ENCODE peak calls at places on chromosome 18, in nine cellular contexts. O, J, N, S, L, Z, B, P and X are unnamed samples.

GRCh38 chr18:8229786-8230185 is 379.5 kb upstream of the RAB12 start:
- DNase-seq in O (no peak), Z (no peak), L (no peak), J (no peak), P (no peak), S (no peak), B (no peak), N (no peak), X (no peak)

GRCh38 chr18:11387880-11388279 is 221.5 kb upstream of the SLC35G4 start:
- DNase-seq in Z (no peak), B (peak; percentile 24), N (peak; percentile 63), J (no peak), O (no peak), P (no peak), L (peak; percentile 8), S (no peak), X (peak; percentile 10)

GRCh38 chr18:61581578-61582204 is 248.5 kb downstream of the CDH20 start:
- DNase-seq in L (peak; percentile 62), S (peak; percentile 54), B (peak; percentile 63), Z (peak; percentile 90), J (peak; percentile 77), N (peak; percentile 81), P (peak; percentile 3), O (peak; percentile 63), X (peak; percentile 57)

GRCh38 chr18:4412286-4412685 is 42.8 kb downstream of the DLGAP1 start:
- DNase-seq in L (no peak), B (no peak), P (no peak), Z (no peak), N (no peak), J (no peak), S (no peak), O (no peak), X (no peak)

GRCh38 chr18:12470382-12471090 is 62.8 kb downstream of the PRELID3A start:
- DNase-seq in O (no peak), S (no peak), Z (no peak), B (no peak), P (no peak), J (no peak), L (no peak), N (no peak), X (no peak)

GRCh38 chr18:59821983-59822382 is 77.8 kb upstream of the PMAIP1 start:
- DNase-seq in N (no peak), Z (peak; percentile 55), O (no peak), L (no peak), B (no peak), S (no peak), J (no peak), P (no peak), X (no peak)

GRCh38 chr18:5066380-5066977 is 130.6 kb downstream of the AKAIN1 start:
- DNase-seq in P (no peak), O (no peak), L (peak; percentile 10), S (no peak), J (peak; percentile 16), N (no peak), B (no peak), Z (no peak), X (no peak)

GRCh38 chr18:28411806-28412205 is 234.9 kb upstream of the CDH2 start:
- DNase-seq in P (no peak), L (no peak), B (no peak), Z (peak; percentile 74), S (no peak), J (no peak), N (peak; percentile 35), O (no peak), X (no peak)

GRCh38 chr18:25349926-25350560 is 1.9 kb downstream of the ZNF521 start:
- DNase-seq in N (peak; percentile 42), B (no peak), J (no peak), S (no peak), Z (peak; percentile 12), P (no peak), O (no peak), L (no peak), X (no peak)

GRCh38 chr18:37889963-37890362 is 324.4 kb upstream of the CELF4 start:
- DNase-seq in S (no peak), L (no peak), N (no peak), J (no peak), Z (no peak), O (no peak), P (no peak), B (no peak), X (no peak)

GRCh38 chr18:56284319-56284718 is 354.1 kb downstream of the TXNL1 start:
- DNase-seq in B (no peak), J (no peak), S (no peak), P (no peak), O (no peak), L (no peak), N (no peak), Z (no peak), X (no peak)

GRCh38 chr18:25935356-25935755 is 155.1 kb downstream of the SS18 start:
- DNase-seq in B (no peak), N (no peak), O (no peak), S (no peak), Z (no peak), L (no peak), J (no peak), P (no peak), X (no peak)

GRCh38 chr18:74459877-74460276 is 2.8 kb upstream of the DIPK1C start:
- DNase-seq in O (no peak), N (no peak), P (no peak), B (no peak), J (no peak), S (no peak), Z (no peak), L (no peak), X (no peak)

GRCh38 chr18:37980556-37980955 is 415.0 kb upstream of the CELF4 start:
- DNase-seq in B (no peak), N (no peak), P (no peak), J (no peak), O (no peak), S (no peak), L (no peak), Z (no peak), X (no peak)